ENCODE peak calls at places on chromosomes 2 and 18, in eight cellular contexts. One of them, this sample, is unnamed.
A peak's percentile ranks its signal among the peaks of the same experiment; 100 is the strongest.

GRCh38 chr2:239266779-239267410 is 133.9 kb downstream of the HDAC4 start:
- DNase-seq in NCI-H1436: no peak
- DNase-seq in progenitor cell of endocrine pancreas: no peak
- DNase-seq in stimulated activated CD4-positive, alpha-beta T cell treated with anti-CD3 and anti-CD28 coated beads, Interleukin-15, amount 100 ng/mL, for 1 hour: no peak
- DNase-seq in choroid plexus epithelial cell: no peak
- DNase-seq in A549: no peak
- DNase-seq in dermis microvascular lymphatic vessel endothelial cell: no peak
- DNase-seq in activated naive CD4-positive, alpha-beta T cell treated with anti-CD3 and anti-CD28 coated beads for 36 hours: peak; percentile 17
- DNase-seq in this sample: no peak

GRCh38 chr2:166384774-166385173 is 9.0 kb upstream of the SCN9A start:
- DNase-seq in NCI-H1436: peak; percentile 38
- DNase-seq in choroid plexus epithelial cell: peak; percentile 55
- DNase-seq in A549: peak; percentile 36
- DNase-seq in dermis microvascular lymphatic vessel endothelial cell: peak; percentile 12
- DNase-seq in stimulated activated CD4-positive, alpha-beta T cell treated with anti-CD3 and anti-CD28 coated beads, Interleukin-15, amount 100 ng/mL, for 1 hour: no peak
- DNase-seq in progenitor cell of endocrine pancreas: no peak
- DNase-seq in activated naive CD4-positive, alpha-beta T cell treated with anti-CD3 and anti-CD28 coated beads for 36 hours: no peak
- DNase-seq in this sample: no peak

GRCh38 chr2:20396356-20397000 is 45.8 kb upstream of the PUM2 start:
- DNase-seq in A549: no peak
- DNase-seq in stimulated activated CD4-positive, alpha-beta T cell treated with anti-CD3 and anti-CD28 coated beads, Interleukin-15, amount 100 ng/mL, for 1 hour: no peak
- DNase-seq in dermis microvascular lymphatic vessel endothelial cell: no peak
- DNase-seq in NCI-H1436: no peak
- DNase-seq in activated naive CD4-positive, alpha-beta T cell treated with anti-CD3 and anti-CD28 coated beads for 36 hours: no peak
- DNase-seq in progenitor cell of endocrine pancreas: no peak
- DNase-seq in choroid plexus epithelial cell: no peak
- DNase-seq in this sample: no peak

GRCh38 chr2:105176429-105176828 is 65.1 kb upstream of the GPR45 start:
- DNase-seq in activated naive CD4-positive, alpha-beta T cell treated with anti-CD3 and anti-CD28 coated beads for 36 hours: no peak
- DNase-seq in progenitor cell of endocrine pancreas: no peak
- DNase-seq in dermis microvascular lymphatic vessel endothelial cell: no peak
- DNase-seq in choroid plexus epithelial cell: no peak
- DNase-seq in NCI-H1436: no peak
- DNase-seq in stimulated activated CD4-positive, alpha-beta T cell treated with anti-CD3 and anti-CD28 coated beads, Interleukin-15, amount 100 ng/mL, for 1 hour: no peak
- DNase-seq in A549: no peak
- DNase-seq in this sample: no peak

GRCh38 chr2:11789243-11789642 is 42.8 kb downstream of the LPIN1 start:
- DNase-seq in choroid plexus epithelial cell: no peak
- DNase-seq in stimulated activated CD4-positive, alpha-beta T cell treated with anti-CD3 and anti-CD28 coated beads, Interleukin-15, amount 100 ng/mL, for 1 hour: no peak
- DNase-seq in NCI-H1436: no peak
- DNase-seq in dermis microvascular lymphatic vessel endothelial cell: no peak
- DNase-seq in activated naive CD4-positive, alpha-beta T cell treated with anti-CD3 and anti-CD28 coated beads for 36 hours: no peak
- DNase-seq in progenitor cell of endocrine pancreas: no peak
- DNase-seq in A549: no peak
- DNase-seq in this sample: no peak

GRCh38 chr2:159982270-159982669 is 80.1 kb downstream of the PLA2R1 start:
- DNase-seq in activated naive CD4-positive, alpha-beta T cell treated with anti-CD3 and anti-CD28 coated beads for 36 hours: no peak
- DNase-seq in NCI-H1436: no peak
- DNase-seq in progenitor cell of endocrine pancreas: no peak
- DNase-seq in dermis microvascular lymphatic vessel endothelial cell: no peak
- DNase-seq in choroid plexus epithelial cell: peak; percentile 96
- DNase-seq in A549: peak; percentile 26
- DNase-seq in stimulated activated CD4-positive, alpha-beta T cell treated with anti-CD3 and anti-CD28 coated beads, Interleukin-15, amount 100 ng/mL, for 1 hour: no peak
- DNase-seq in this sample: peak; percentile 13

GRCh38 chr2:207660994-207661393 is 35.8 kb upstream of the METTL21A start:
- DNase-seq in stimulated activated CD4-positive, alpha-beta T cell treated with anti-CD3 and anti-CD28 coated beads, Interleukin-15, amount 100 ng/mL, for 1 hour: no peak
- DNase-seq in dermis microvascular lymphatic vessel endothelial cell: no peak
- DNase-seq in choroid plexus epithelial cell: no peak
- DNase-seq in activated naive CD4-positive, alpha-beta T cell treated with anti-CD3 and anti-CD28 coated beads for 36 hours: no peak
- DNase-seq in NCI-H1436: no peak
- DNase-seq in A549: no peak
- DNase-seq in progenitor cell of endocrine pancreas: no peak
- DNase-seq in this sample: no peak

GRCh38 chr2:2570871-2571270 is 239.8 kb upstream of the MYT1L start:
- DNase-seq in progenitor cell of endocrine pancreas: no peak
- DNase-seq in A549: no peak
- DNase-seq in choroid plexus epithelial cell: no peak
- DNase-seq in NCI-H1436: no peak
- DNase-seq in activated naive CD4-positive, alpha-beta T cell treated with anti-CD3 and anti-CD28 coated beads for 36 hours: no peak
- DNase-seq in stimulated activated CD4-positive, alpha-beta T cell treated with anti-CD3 and anti-CD28 coated beads, Interleukin-15, amount 100 ng/mL, for 1 hour: no peak
- DNase-seq in dermis microvascular lymphatic vessel endothelial cell: no peak
- DNase-seq in this sample: no peak

GRCh38 chr18:24000613-24001490 is 13.7 kb upstream of the TTC39C start:
- DNase-seq in dermis microvascular lymphatic vessel endothelial cell: no peak
- DNase-seq in A549: no peak
- DNase-seq in progenitor cell of endocrine pancreas: no peak
- DNase-seq in choroid plexus epithelial cell: no peak
- DNase-seq in NCI-H1436: no peak
- DNase-seq in activated naive CD4-positive, alpha-beta T cell treated with anti-CD3 and anti-CD28 coated beads for 36 hours: no peak
- DNase-seq in stimulated activated CD4-positive, alpha-beta T cell treated with anti-CD3 and anti-CD28 coated beads, Interleukin-15, amount 100 ng/mL, for 1 hour: no peak
- DNase-seq in this sample: no peak

GRCh38 chr18:11091746-11092145 is 57.6 kb downstream of the PIEZO2 start:
- DNase-seq in activated naive CD4-positive, alpha-beta T cell treated with anti-CD3 and anti-CD28 coated beads for 36 hours: no peak
- DNase-seq in stimulated activated CD4-positive, alpha-beta T cell treated with anti-CD3 and anti-CD28 coated beads, Interleukin-15, amount 100 ng/mL, for 1 hour: no peak
- DNase-seq in progenitor cell of endocrine pancreas: no peak
- DNase-seq in choroid plexus epithelial cell: no peak
- DNase-seq in A549: no peak
- DNase-seq in dermis microvascular lymphatic vessel endothelial cell: no peak
- DNase-seq in NCI-H1436: no peak
- DNase-seq in this sample: no peak

GRCh38 chr2:86199834-86200177 is 549 bp downstream of the MRPL35 start:
- DNase-seq in progenitor cell of endocrine pancreas: no peak
- DNase-seq in activated naive CD4-positive, alpha-beta T cell treated with anti-CD3 and anti-CD28 coated beads for 36 hours: no peak
- DNase-seq in NCI-H1436: no peak
- DNase-seq in A549: no peak
- DNase-seq in stimulated activated CD4-positive, alpha-beta T cell treated with anti-CD3 and anti-CD28 coated beads, Interleukin-15, amount 100 ng/mL, for 1 hour: no peak
- DNase-seq in dermis microvascular lymphatic vessel endothelial cell: no peak
- DNase-seq in choroid plexus epithelial cell: no peak
- DNase-seq in this sample: no peak

GRCh38 chr2:168469281-168469988 is 13.4 kb downstream of the CERS6 start:
- DNase-seq in progenitor cell of endocrine pancreas: no peak
- DNase-seq in dermis microvascular lymphatic vessel endothelial cell: no peak
- DNase-seq in choroid plexus epithelial cell: no peak
- DNase-seq in stimulated activated CD4-positive, alpha-beta T cell treated with anti-CD3 and anti-CD28 coated beads, Interleukin-15, amount 100 ng/mL, for 1 hour: no peak
- DNase-seq in activated naive CD4-positive, alpha-beta T cell treated with anti-CD3 and anti-CD28 coated beads for 36 hours: no peak
- DNase-seq in NCI-H1436: no peak
- DNase-seq in A549: no peak
- DNase-seq in this sample: no peak

GRCh38 chr18:6281874-6282273 is 132.8 kb downstream of the L3MBTL4 start:
- DNase-seq in A549: no peak
- DNase-seq in progenitor cell of endocrine pancreas: no peak
- DNase-seq in activated naive CD4-positive, alpha-beta T cell treated with anti-CD3 and anti-CD28 coated beads for 36 hours: no peak
- DNase-seq in stimulated activated CD4-positive, alpha-beta T cell treated with anti-CD3 and anti-CD28 coated beads, Interleukin-15, amount 100 ng/mL, for 1 hour: no peak
- DNase-seq in NCI-H1436: no peak
- DNase-seq in dermis microvascular lymphatic vessel endothelial cell: no peak
- DNase-seq in choroid plexus epithelial cell: no peak
- DNase-seq in this sample: no peak